ENCODE peak calls at places on chromosomes 6 and 20, in four cellular contexts. One of them, this sample, is unnamed.

GRCh38 chr20:14521436-14521835 is 184.0 kb upstream of the FLRT3 start:
- DNase-seq in WTC11: no peak
- DNase-seq in K562: no peak
- DNase-seq in HepG2: no peak
- DNase-seq in this sample: no peak

GRCh38 chr6:34182751-34183531 is 37.1 kb upstream of the GRM4 start:
- DNase-seq in HepG2: no peak
- DNase-seq in K562: peak; percentile 56
- DNase-seq in WTC11: no peak
- DNase-seq in this sample: no peak

GRCh38 chr20:25073544-25073943 is 8.4 kb downstream of the VSX1 start:
- DNase-seq in HepG2: no peak
- DNase-seq in K562: no peak
- DNase-seq in WTC11: no peak
- DNase-seq in this sample: no peak

GRCh38 chr6:26021350-26022165 is 59.0 kb downstream of the TRIM38 start:
- DNase-seq in HepG2: peak; percentile 79
- DNase-seq in K562: peak; percentile 92
- DNase-seq in WTC11: peak; percentile 93
- DNase-seq in this sample: peak; percentile 75

GRCh38 chr6:41878246-41878645 is 16.9 kb downstream of the USP49 start:
- DNase-seq in WTC11: no peak
- DNase-seq in HepG2: no peak
- DNase-seq in K562: no peak
- DNase-seq in this sample: no peak

GRCh38 chr6:83804886-83805285 is 48.3 kb upstream of the RIPPLY2 start:
- DNase-seq in K562: no peak
- DNase-seq in HepG2: no peak
- DNase-seq in WTC11: no peak
- DNase-seq in this sample: no peak

GRCh38 chr6:107820571-107821261 is 3.4 kb downstream of the SCML4 start:
- DNase-seq in K562: no peak
- DNase-seq in WTC11: no peak
- DNase-seq in HepG2: no peak
- DNase-seq in this sample: peak; percentile 34

GRCh38 chr20:39291301-39291700 is 329.2 kb downstream of the DHX35 start:
- DNase-seq in WTC11: no peak
- DNase-seq in K562: no peak
- DNase-seq in HepG2: no peak
- DNase-seq in this sample: no peak

GRCh38 chr20:61420781-61421180 is 168.7 kb downstream of the CDH4 start:
- DNase-seq in HepG2: no peak
- DNase-seq in WTC11: no peak
- DNase-seq in K562: no peak
- DNase-seq in this sample: no peak

GRCh38 chr6:41967312-41968287 is 26.0 kb upstream of the CCND3 start:
- DNase-seq in WTC11: no peak
- DNase-seq in K562: peak; percentile 56
- DNase-seq in HepG2: no peak
- DNase-seq in this sample: no peak

GRCh38 chr6:53065266-53066058 is at the start of gene FBXO9:
- DNase-seq in WTC11: peak; percentile 71
- DNase-seq in K562: peak; percentile 84
- DNase-seq in HepG2: peak; percentile 58
- DNase-seq in this sample: peak; percentile 79

GRCh38 chr6:142926494-142927273 is 18.3 kb downstream of the HIVEP2 start:
- DNase-seq in K562: peak; percentile 22
- DNase-seq in WTC11: peak; percentile 71
- DNase-seq in HepG2: peak; percentile 93
- DNase-seq in this sample: peak; percentile 61

GRCh38 chr6:100504786-100505737 is 40.3 kb upstream of the SIM1 start:
- DNase-seq in WTC11: no peak
- DNase-seq in K562: no peak
- DNase-seq in HepG2: no peak
- DNase-seq in this sample: no peak

GRCh38 chr6:8059129-8059528 is 5.1 kb downstream of the BLOC1S5 start:
- DNase-seq in K562: no peak
- DNase-seq in WTC11: no peak
- DNase-seq in HepG2: no peak
- DNase-seq in this sample: no peak

GRCh38 chr6:41543087-41543486 is 3.1 kb upstream of the FOXP4 start:
- DNase-seq in WTC11: no peak
- DNase-seq in HepG2: no peak
- DNase-seq in K562: no peak
- DNase-seq in this sample: no peak

GRCh38 chr6:123888779-123889513 is 85.3 kb downstream of the NKAIN2 start:
- DNase-seq in HepG2: no peak
- DNase-seq in WTC11: no peak
- DNase-seq in K562: no peak
- DNase-seq in this sample: no peak

GRCh38 chr20:58699246-58700107 is 6.9 kb downstream of the NPEPL1 start:
- DNase-seq in HepG2: no peak
- DNase-seq in K562: no peak
- DNase-seq in WTC11: peak; percentile 6
- DNase-seq in this sample: no peak

GRCh38 chr6:12182676-12183075 is 107.5 kb upstream of the EDN1 start:
- DNase-seq in HepG2: no peak
- DNase-seq in WTC11: no peak
- DNase-seq in K562: no peak
- DNase-seq in this sample: no peak

GRCh38 chr6:12185081-12185673 is 105.0 kb upstream of the EDN1 start:
- DNase-seq in K562: no peak
- DNase-seq in WTC11: no peak
- DNase-seq in HepG2: no peak
- DNase-seq in this sample: no peak

GRCh38 chr6:12175626-12176025 is 114.5 kb upstream of the EDN1 start:
- DNase-seq in HepG2: no peak
- DNase-seq in WTC11: no peak
- DNase-seq in K562: no peak
- DNase-seq in this sample: no peak

GRCh38 chr6:12186543-12186942 is 103.6 kb upstream of the EDN1 start:
- DNase-seq in WTC11: no peak
- DNase-seq in HepG2: no peak
- DNase-seq in K562: no peak
- DNase-seq in this sample: no peak

DNA sequence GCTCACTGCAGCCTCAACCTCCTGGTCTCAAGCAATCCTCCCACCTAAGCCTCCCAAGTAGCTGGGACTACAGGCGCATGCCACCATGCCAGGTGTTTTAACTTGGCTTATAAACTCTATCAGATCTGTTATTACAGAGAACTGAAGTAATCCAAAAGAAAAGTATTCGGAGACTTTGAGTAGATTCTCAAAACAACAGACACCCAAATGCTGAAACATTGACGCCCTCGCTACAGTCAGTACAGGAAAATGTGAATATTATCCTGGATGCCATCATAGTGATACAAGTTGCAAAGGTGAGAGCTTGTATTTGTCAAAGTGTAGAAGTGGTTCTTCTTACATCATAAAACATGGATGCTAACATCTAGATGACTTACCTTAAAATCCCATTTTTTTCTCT is 108.7 kb upstream of the EDN1 start:
- DNase-seq in K562: no peak
- DNase-seq in WTC11: no peak
- DNase-seq in HepG2: no peak
- DNase-seq in this sample: no peak
- TF ChIP-seq ELF4 in K562: no peak
- TF ChIP-seq ELF4 in WTC11: no peak
- TF ChIP-seq ELF4 in HepG2: no peak
- TF ChIP-seq ELF4 in this sample: no peak

GRCh38 chr6:20931093-20931492 is 396.8 kb downstream of the CDKAL1 start:
- DNase-seq in WTC11: no peak
- DNase-seq in HepG2: no peak
- DNase-seq in K562: no peak
- DNase-seq in this sample: no peak

GRCh38 chr6:20931772-20932171 is 397.5 kb downstream of the CDKAL1 start:
- DNase-seq in K562: no peak
- DNase-seq in WTC11: no peak
- DNase-seq in HepG2: no peak
- DNase-seq in this sample: no peak

GRCh38 chr6:20933057-20933792 is 399.0 kb downstream of the CDKAL1 start:
- DNase-seq in K562: no peak
- DNase-seq in WTC11: no peak
- DNase-seq in HepG2: peak; percentile 5
- DNase-seq in this sample: no peak

GRCh38 chr6:20932284-20932683 is 398.0 kb downstream of the CDKAL1 start:
- DNase-seq in K562: no peak
- DNase-seq in WTC11: no peak
- DNase-seq in HepG2: no peak
- DNase-seq in this sample: no peak

DNA sequence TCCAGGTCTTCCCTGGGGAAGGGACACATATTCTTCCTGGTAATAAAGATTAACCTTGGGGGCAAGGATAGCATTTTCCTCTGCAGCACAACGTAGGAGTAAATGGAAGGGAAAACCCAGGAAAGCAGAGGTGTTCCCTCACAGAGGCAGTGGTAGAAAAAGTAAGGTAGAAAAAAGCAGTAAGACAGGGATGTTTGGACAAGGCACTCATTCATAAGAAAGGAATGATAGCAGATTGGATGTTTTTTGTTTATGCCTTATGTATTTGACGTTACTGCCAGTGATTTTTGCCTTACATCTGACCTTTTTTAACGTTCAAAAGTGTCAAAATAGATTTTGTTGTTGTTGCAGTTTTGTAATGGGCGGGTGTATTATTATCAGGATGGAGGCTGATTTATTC is 395.0 kb downstream of the CDKAL1 start:
- DNase-seq in WTC11: no peak
- DNase-seq in HepG2: no peak
- DNase-seq in K562: no peak
- DNase-seq in this sample: no peak
- TF ChIP-seq ELF4 in WTC11: no peak
- TF ChIP-seq ELF4 in HepG2: no peak
- TF ChIP-seq ELF4 in K562: no peak
- TF ChIP-seq ELF4 in this sample: no peak

GRCh38 chr20:44733341-44734069 is 12.2 kb upstream of the KCNK15 start:
- DNase-seq in HepG2: peak; percentile 67
- DNase-seq in WTC11: peak; percentile 84
- DNase-seq in K562: peak; percentile 58
- DNase-seq in this sample: peak; percentile 74
- TF ChIP-seq ELF4 in HepG2: no peak
- TF ChIP-seq ELF4 in WTC11: no peak
- TF ChIP-seq ELF4 in K562: no peak
- TF ChIP-seq ELF4 in this sample: no peak

GRCh38 chr6:71349395-71349794 is 60.8 kb downstream of the OGFRL1 start:
- DNase-seq in HepG2: peak; percentile 2
- DNase-seq in WTC11: no peak
- DNase-seq in K562: no peak
- DNase-seq in this sample: no peak
- TF ChIP-seq ELF4 in HepG2: no peak
- TF ChIP-seq ELF4 in WTC11: no peak
- TF ChIP-seq ELF4 in K562: no peak
- TF ChIP-seq ELF4 in this sample: no peak

GRCh38 chr6:131803007-131803769 is 4.6 kb upstream of the ENPP1 start:
- DNase-seq in WTC11: no peak
- DNase-seq in HepG2: no peak
- DNase-seq in K562: no peak
- DNase-seq in this sample: no peak
- TF ChIP-seq ELF4 in WTC11: no peak
- TF ChIP-seq ELF4 in HepG2: no peak
- TF ChIP-seq ELF4 in K562: no peak
- TF ChIP-seq ELF4 in this sample: no peak

GRCh38 chr20:43963872-43964791 is 49.5 kb downstream of the TOX2 start:
- DNase-seq in WTC11: no peak
- DNase-seq in K562: no peak
- DNase-seq in HepG2: no peak
- DNase-seq in this sample: no peak
- TF ChIP-seq ELF4 in WTC11: no peak
- TF ChIP-seq ELF4 in K562: no peak
- TF ChIP-seq ELF4 in HepG2: no peak
- TF ChIP-seq ELF4 in this sample: no peak

GRCh38 chr6:74942130-74942529 is 263.7 kb downstream of the COL12A1 start:
- DNase-seq in WTC11: no peak
- DNase-seq in HepG2: no peak
- DNase-seq in K562: no peak
- DNase-seq in this sample: no peak

GRCh38 chr6:74946961-74947360 is 258.9 kb downstream of the COL12A1 start:
- DNase-seq in WTC11: no peak
- DNase-seq in K562: no peak
- DNase-seq in HepG2: peak; percentile 4
- DNase-seq in this sample: no peak
- TF ChIP-seq ELF4 in WTC11: no peak
- TF ChIP-seq ELF4 in K562: no peak
- TF ChIP-seq ELF4 in HepG2: no peak
- TF ChIP-seq ELF4 in this sample: no peak

DNA sequence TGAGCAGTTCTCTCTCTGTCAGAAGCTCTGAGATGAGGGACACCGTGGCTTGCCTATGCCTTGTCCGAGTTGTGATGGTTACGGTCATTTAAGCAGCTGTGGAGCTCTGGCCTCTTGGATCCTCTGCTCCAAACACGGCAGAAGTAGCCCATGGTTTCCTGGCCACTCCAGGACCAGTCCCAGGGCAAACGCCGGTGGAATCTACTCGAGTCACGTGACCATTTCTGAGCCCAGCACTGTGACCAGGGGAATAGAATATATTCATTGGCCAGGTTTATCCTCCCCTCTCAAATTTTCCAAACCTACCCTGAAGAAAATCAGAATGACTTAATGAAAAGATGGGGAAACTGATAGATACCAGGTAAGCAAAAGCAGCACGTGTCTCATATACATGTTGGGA is 152.8 kb downstream of the TTLL2 start:
- DNase-seq in HepG2: no peak
- DNase-seq in WTC11: no peak
- DNase-seq in K562: no peak
- DNase-seq in this sample: no peak
- TF ChIP-seq ELF4 in HepG2: no peak
- TF ChIP-seq ELF4 in WTC11: no peak
- TF ChIP-seq ELF4 in K562: no peak
- TF ChIP-seq ELF4 in this sample: no peak